ENCODE peak calls at places on chromosome 1, in nine cellular contexts. N, H, X, C, V, Z, G, K and R are unnamed samples.

GRCh38 chr1:207029991-207030521 is 2.5 kb downstream of the C1orf116 start:
- DNase-seq in N (no peak), H (no peak), X (no peak), C (no peak), V (no peak), Z (no peak), G (no peak), K (no peak), R (no peak)

GRCh38 chr1:213519098-213519497 is 468.1 kb downstream of the RPS6KC1 start:
- DNase-seq in N (no peak), H (no peak), X (no peak), C (no peak), V (no peak), Z (no peak), G (no peak), K (no peak), R (no peak)

GRCh38 chr1:53133261-53134041 is 9.0 kb downstream of the SLC1A7 start:
- DNase-seq in N (no peak), H (no peak), X (no peak), C (no peak), V (no peak), Z (no peak), G (no peak), K (no peak), R (no peak)

GRCh38 chr1:157968503-157968902 is 24.9 kb upstream of the KIRREL1 start:
- DNase-seq in N (peak; percentile 84), H (no peak), X (no peak), C (peak; percentile 95), V (peak; percentile 81), Z (no peak), G (no peak), K (no peak), R (peak; percentile 90)

GRCh38 chr1:162087118-162087517 is 17.6 kb downstream of the NOS1AP start:
- DNase-seq in N (peak; percentile 71), H (no peak), X (no peak), C (peak; percentile 58), V (peak; percentile 41), Z (no peak), G (no peak), K (no peak), R (no peak)

GRCh38 chr1:50417487-50417886 is 5.8 kb downstream of the DMRTA2 start:
- DNase-seq in N (no peak), H (peak; percentile 40), X (no peak), C (no peak), V (no peak), Z (no peak), G (no peak), K (no peak), R (no peak)

GRCh38 chr1:56803561-56804156 is 15.5 kb downstream of the FYB2 start:
- DNase-seq in N (peak; percentile 48), H (peak; percentile 85), X (no peak), C (peak; percentile 42), V (peak; percentile 25), Z (no peak), G (no peak), K (no peak), R (peak; percentile 18)

GRCh38 chr1:38817958-38818705 is 41.4 kb downstream of the RRAGC start:
- DNase-seq in N (no peak), H (peak; percentile 76), X (peak; percentile 28), C (no peak), V (no peak), Z (peak; percentile 58), G (peak; percentile 49), K (peak; percentile 18), R (no peak)

GRCh38 chr1:75643460-75643859 is 32.5 kb upstream of the SLC44A5 start:
- DNase-seq in N (peak; percentile 71), H (no peak), X (no peak), C (peak; percentile 3), V (no peak), Z (no peak), G (no peak), K (no peak), R (no peak)